ENCODE peak calls at places on chromosomes 3 and 15, in eight cellular contexts. Q is fibroblast of the aortic adventitia, S is brain microvascular endothelial cell, P is SK-N-SH, W is fibroblast of mammary gland, N is upper lobe of left lung, C is uterus, B is heart right ventricle. X is an unnamed sample.

GRCh38 chr3:107633327-107634141 is 110.8 kb downstream of the BBX start:
- DNase-seq in Q (peak; percentile 8), S (no peak), P (no peak), W (no peak), N (no peak), C (no peak), B (no peak), X (no peak)

GRCh38 chr15:65423977-65424679 is 1.4 kb upstream of the IGDCC4 start:
- DNase-seq in Q (no peak), S (no peak), P (no peak), W (peak; percentile 64), N (no peak), C (no peak), B (no peak), X (peak; percentile 5)

GRCh38 chr3:63251499-63251898 is 26.6 kb upstream of the SYNPR start:
- DNase-seq in Q (no peak), S (no peak), P (no peak), W (no peak), N (no peak), C (no peak), B (no peak), X (no peak)

GRCh38 chr15:63948971-63949370 is 97.3 kb downstream of the DAPK2 start:
- DNase-seq in Q (no peak), S (no peak), P (no peak), W (peak; percentile 19), N (no peak), C (no peak), B (no peak), X (no peak)

GRCh38 chr3:119222400-119222799 is 18.3 kb downstream of the B4GALT4 start:
- DNase-seq in Q (no peak), S (no peak), P (no peak), W (no peak), N (no peak), C (no peak), B (no peak), X (no peak)

GRCh38 chr3:18645603-18646002 is 220.5 kb upstream of the SATB1 start:
- DNase-seq in Q (no peak), S (no peak), P (no peak), W (no peak), N (no peak), C (no peak), B (no peak), X (no peak)

GRCh38 chr3:4987374-4988296 is 8.4 kb downstream of the BHLHE40 start:
- DNase-seq in Q (no peak), S (no peak), P (no peak), W (no peak), N (no peak), C (no peak), B (no peak), X (no peak)

GRCh38 chr3:28286595-28286994 is 45.2 kb downstream of the CMC1 start:
- DNase-seq in Q (peak; percentile 65), S (no peak), P (peak; percentile 26), W (peak; percentile 62), N (no peak), C (no peak), B (no peak), X (no peak)

GRCh38 chr15:32849769-32850668 is 132.2 kb downstream of the GREM1 start:
- DNase-seq in Q (peak; percentile 99), S (peak; percentile 70), P (no peak), W (peak; percentile 95), N (no peak), C (no peak), B (no peak), X (no peak)

DNA sequence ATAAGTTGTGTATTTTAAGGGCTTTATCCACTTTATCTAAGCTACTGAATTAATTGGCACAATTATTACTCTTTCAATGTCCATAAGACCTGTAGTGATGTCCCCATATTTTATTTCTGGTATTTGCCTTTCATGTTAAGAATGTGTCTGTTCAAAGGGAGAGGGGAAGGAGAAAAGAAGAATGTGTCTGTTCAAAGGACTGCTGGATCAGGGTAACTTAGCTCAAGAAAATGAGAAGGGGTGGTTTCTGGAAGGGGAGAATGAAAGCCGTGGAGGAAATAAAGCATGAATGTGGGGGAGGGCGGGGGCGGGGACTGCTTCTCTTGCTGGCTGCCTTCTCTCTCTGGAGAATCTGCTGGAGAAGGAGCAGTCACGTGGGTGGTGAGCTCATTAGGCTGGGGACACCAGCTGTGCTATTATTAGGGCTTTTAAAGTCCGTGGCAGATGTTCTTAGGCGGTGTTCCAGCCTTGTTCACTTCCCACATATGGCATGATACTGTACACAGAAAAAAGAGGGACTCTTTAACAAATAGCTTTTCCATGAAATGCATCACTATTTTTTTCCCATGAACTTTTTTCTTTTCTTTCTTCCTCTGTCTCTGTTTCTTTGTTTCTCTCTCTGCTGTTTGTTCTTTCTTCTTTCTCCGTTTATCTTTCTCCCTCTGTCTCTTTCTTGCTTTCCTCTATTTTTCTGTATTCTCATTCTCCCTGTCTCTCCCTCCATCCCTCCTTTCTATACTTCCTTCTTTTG is 63.7 kb upstream of the ULK4 start:
- DNase-seq in Q (peak; percentile 98), S (peak; percentile 98), P (peak; percentile 80), W (peak; percentile 98), N (peak; percentile 98), C (peak; percentile 97), B (peak; percentile 97), X (peak; percentile 91)
- H3K4me3 ChIP-seq in Q (peak overlapping the region; percentile 26), S (peak overlapping the region; percentile 9), P (peak overlapping the region; percentile 31), W (no peak overlapping the region), N (no peak overlapping the region), C (no peak overlapping the region), B (peak overlapping the region; percentile 18), X (peak overlapping the region; percentile 46)

GRCh38 chr3:132222868-132223538 is 94.2 kb upstream of the ACP3 start:
- DNase-seq in Q (no peak), S (no peak), P (peak; percentile 8), W (no peak), N (peak; percentile 36), C (no peak), B (no peak), X (no peak)
- H3K4me3 ChIP-seq in Q (no peak overlapping the region), S (no peak overlapping the region), P (no peak overlapping the region), W (no peak overlapping the region), N (no peak overlapping the region), C (no peak overlapping the region), B (no peak overlapping the region), X (no peak overlapping the region)

DNA sequence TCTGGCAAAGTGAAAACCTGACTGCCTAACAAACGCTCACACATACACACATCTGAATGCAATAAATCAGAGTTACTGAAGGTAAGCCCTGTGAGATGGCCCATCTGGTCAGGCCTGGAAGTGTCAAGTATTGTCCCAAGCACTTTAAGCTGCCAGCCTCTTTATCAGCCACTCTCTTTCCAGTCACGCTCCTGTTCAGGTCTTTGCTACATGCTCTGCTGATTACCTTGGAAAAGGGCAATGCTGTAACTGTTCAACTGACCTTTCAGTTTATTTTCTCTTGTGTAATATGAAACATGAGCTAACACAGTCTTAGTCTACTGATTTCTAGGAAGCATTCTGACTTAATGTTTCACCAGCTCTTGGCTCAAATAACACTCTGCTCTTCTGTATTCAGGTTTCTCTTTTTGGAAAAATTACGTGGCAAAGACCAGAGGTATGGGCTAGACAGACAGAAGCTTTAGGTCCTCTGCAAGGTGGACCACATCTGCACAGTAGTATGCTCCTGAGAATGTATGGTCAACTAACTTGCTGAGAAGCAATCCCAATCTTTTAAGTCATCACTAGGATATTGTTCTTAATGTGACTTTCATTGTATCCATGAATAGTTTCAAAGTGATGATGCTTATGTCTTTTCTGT is 44.5 kb downstream of the GBE1 start:
- DNase-seq in Q (peak; percentile 79), S (no peak), P (no peak), W (peak; percentile 69), N (peak; percentile 60), C (no peak), B (peak; percentile 54), X (peak; percentile 27)
- H3K4me3 ChIP-seq in Q (no peak overlapping the region), S (no peak overlapping the region), P (no peak overlapping the region), W (no peak overlapping the region), N (no peak overlapping the region), C (no peak overlapping the region), B (no peak overlapping the region), X (peak overlapping the region; percentile 3)

GRCh38 chr3:174442317-174442682 is 416.8 kb upstream of the NAALADL2 start:
- DNase-seq in Q (no peak), S (no peak), P (no peak), W (peak; percentile 22), N (no peak), C (no peak), B (no peak), X (no peak)
- H3K4me3 ChIP-seq in Q (peak overlapping the region; percentile 77), S (peak overlapping the region; percentile 72), P (peak overlapping the region; percentile 82), W (peak overlapping the region; percentile 56), N (no peak overlapping the region), C (peak overlapping the region; percentile 79), B (peak overlapping the region; percentile 65), X (peak overlapping the region; percentile 86)

DNA sequence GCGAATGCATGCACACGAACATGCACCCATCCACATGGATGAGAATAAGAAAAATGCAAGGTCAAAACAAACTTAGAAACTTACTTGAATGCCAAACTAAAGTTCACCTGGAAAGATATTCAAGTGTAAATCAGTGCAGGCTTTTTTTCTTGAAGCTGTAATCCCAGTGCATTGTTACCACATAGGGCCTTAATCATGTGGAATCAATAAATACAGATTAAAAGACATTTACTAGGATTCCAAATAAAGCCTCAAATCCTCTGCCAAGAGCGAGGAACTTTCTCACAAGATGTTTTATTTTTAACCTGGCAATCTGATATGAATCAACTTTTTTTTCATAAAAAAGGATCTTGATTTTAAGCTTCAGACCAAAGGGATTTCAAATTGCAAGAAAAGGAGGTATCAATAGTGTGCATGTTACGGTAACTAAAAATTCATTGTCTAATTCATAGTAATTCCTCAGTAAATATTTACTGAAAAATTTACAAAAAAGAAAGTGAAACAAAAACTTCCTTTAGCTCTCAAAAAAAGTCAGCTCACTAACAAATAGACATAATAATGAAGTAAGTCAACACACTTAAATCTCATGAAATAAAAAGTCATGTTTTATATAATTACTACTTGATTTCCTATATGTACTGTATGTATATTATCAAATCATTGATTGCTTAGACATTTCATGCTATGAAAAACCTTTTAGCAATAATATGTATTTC is 978.6 kb downstream of the PLOD2 start:
- DNase-seq in Q (peak; percentile 49), S (no peak), P (no peak), W (peak; percentile 47), N (no peak), C (no peak), B (no peak), X (no peak)
- H3K4me3 ChIP-seq in Q (peak overlapping the region; percentile 3), S (no peak overlapping the region), P (peak overlapping the region; percentile 49), W (peak overlapping the region; percentile 8), N (no peak overlapping the region), C (peak overlapping the region; percentile 19), B (no peak overlapping the region), X (peak overlapping the region; percentile 21)

DNA sequence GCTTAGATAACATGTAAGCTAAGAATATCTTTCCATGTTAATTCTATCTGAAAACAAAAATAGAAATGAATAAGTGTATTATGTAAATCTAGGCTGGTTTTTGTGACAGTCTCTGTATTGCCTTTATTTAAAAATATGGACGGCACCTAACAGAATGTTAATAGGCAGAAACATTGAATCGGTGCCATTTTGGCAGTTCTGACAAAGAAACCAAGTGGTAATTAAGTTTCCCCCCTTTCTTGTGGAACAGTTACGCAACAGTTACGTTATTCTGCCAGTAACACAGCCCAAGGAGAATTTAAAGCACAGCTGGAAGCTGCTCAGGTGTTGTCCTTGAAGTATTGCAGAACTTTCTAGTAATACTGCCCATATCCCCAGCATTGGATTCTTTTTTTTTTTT is 21.5 kb downstream of the LARS2 start:
- DNase-seq in Q (peak; percentile 18), S (no peak), P (no peak), W (peak; percentile 45), N (peak; percentile 29), C (peak; percentile 77), B (peak; percentile 34), X (no peak)
- H3K4me3 ChIP-seq in Q (no peak overlapping the region), S (no peak overlapping the region), P (no peak overlapping the region), W (no peak overlapping the region), N (no peak overlapping the region), C (no peak overlapping the region), B (no peak overlapping the region), X (no peak overlapping the region)